ENCODE peak calls at places on chromosomes 4 and X, in seven cellular contexts. I is kidney epithelial cell, E is AG10803, J is HCT116, X is AG09309, V is mammary epithelial cell, D is fibroblast of villous mesenchyme. S is an unnamed sample.

GRCh38 chr4:187965726-187966125 is 29.8 kb upstream of the ZFP42 start:
- DNase-seq in D (no peak), V (no peak), E (no peak), I (no peak), J (no peak), X (no peak), S (no peak)

GRCh38 chr4:69823481-69824186 is 36.3 kb downstream of the SULT1E1 start:
- DNase-seq in X (no peak), J (peak), I (no peak), V (peak), E (peak), D (no peak), S (no peak)

GRCh38 chrX:119389854-119390501 is 9.2 kb upstream of the SLC25A43 start:
- DNase-seq in X (no peak), E (no peak), J (no peak), I (no peak), V (no peak), D (peak), S (no peak)

GRCh38 chrX:47662144-47662657 is 3.2 kb upstream of the UXT start:
- DNase-seq in V (peak), J (no peak), X (peak), I (peak), E (peak), D (peak), S (no peak)

GRCh38 chrX:46208225-46208854 is 336.9 kb downstream of the ZNF674 start:
- DNase-seq in I (no peak), X (peak), E (peak), V (peak), D (no peak), J (no peak), S (peak)

GRCh38 chrX:56310581-56310980 is 78.4 kb downstream of the KLF8 start:
- DNase-seq in J (no peak), X (no peak), I (no peak), E (no peak), V (no peak), D (no peak), S (no peak)

GRCh38 chr4:125741825-125742452 is 427.2 kb downstream of the FAT4 start:
- DNase-seq in J (no peak), E (peak), V (peak), X (no peak), I (no peak), D (peak), S (peak)

GRCh38 chrX:39752820-39753219 is 344.9 kb downstream of the BCOR start:
- DNase-seq in V (no peak), X (no peak), D (peak), E (no peak), I (no peak), J (no peak), S (no peak)

GRCh38 chr4:69713593-69713992 is 46.8 kb downstream of the SULT1B1 start:
- DNase-seq in E (peak), I (no peak), X (no peak), J (no peak), V (peak), D (peak), S (no peak)

GRCh38 chrX:155389634-155390033 is 7.7 kb downstream of the F8A2 start:
- DNase-seq in V (no peak), E (no peak), J (no peak), X (no peak), I (no peak), D (no peak), S (no peak)

GRCh38 chrX:71922697-71923096 is 12.1 kb downstream of the NHSL2 start:
- DNase-seq in I (no peak), E (peak), J (no peak), X (no peak), V (no peak), D (peak), S (no peak)

GRCh38 chr4:139839664-139840063 is 174.0 kb downstream of the MGST2 start:
- DNase-seq in J (no peak), V (no peak), E (no peak), X (no peak), D (no peak), I (no peak), S (no peak)

GRCh38 chr4:7323872-7324650 is 110.7 kb downstream of the PSAPL1 start:
- DNase-seq in J (peak), E (no peak), V (peak), I (no peak), X (no peak), D (no peak), S (no peak)

GRCh38 chr4:105715692-105716278 is 7.2 kb downstream of the GSTCD start:
- DNase-seq in I (no peak), X (no peak), V (peak), E (peak), J (peak), D (peak), S (peak)

GRCh38 chr4:80452768-80453167 is 117.2 kb downstream of the CFAP299 start:
- DNase-seq in X (no peak), J (no peak), E (peak), I (no peak), D (peak), V (no peak), S (no peak)

GRCh38 chr4:88623097-88623496 is 30.8 kb downstream of the HERC3 start:
- DNase-seq in D (peak), E (peak), J (no peak), V (peak), I (no peak), X (peak), S (no peak)

GRCh38 chr4:13611283-13611842 is 16.2 kb downstream of the BOD1L1 start:
- DNase-seq in J (no peak), I (no peak), E (peak), X (peak), D (peak), V (peak), S (no peak)

GRCh38 chr4:23233596-23233995 is 540.9 kb downstream of the GBA3 start:
- DNase-seq in J (no peak), I (no peak), X (no peak), V (no peak), D (no peak), E (no peak), S (no peak)

GRCh38 chr4:145289403-145290076 is 109.2 kb upstream of the OTUD4 start:
- DNase-seq in J (no peak), V (no peak), I (no peak), D (no peak), E (peak), X (peak), S (no peak)

GRCh38 chrX:55867254-55867653 is 149.7 kb downstream of the RRAGB start:
- DNase-seq in V (peak), X (no peak), D (peak), I (peak), J (no peak), E (peak), S (no peak)

GRCh38 chrX:136170109-136170800 is 22.9 kb downstream of the FHL1 start:
- DNase-seq in J (no peak), V (no peak), I (no peak), X (no peak), D (peak), E (peak), S (no peak)
- TF ChIP-seq CTCF in J (no peak), V (peak), I (no peak), X (peak), D (peak), E (peak), S (peak)

GRCh38 chr4:3041192-3042142 is 32.9 kb downstream of the HTT-AS start:
- DNase-seq in D (peak), I (no peak), V (peak), J (no peak), E (peak), X (no peak), S (no peak)
- H3K4me3 ChIP-seq in D (peak), I (peak), V (peak), J (no peak), E (peak), X (peak), S (peak)

GRCh38 chrX:86066998-86067397 is 19.6 kb upstream of the CHM start:
- DNase-seq in D (no peak), V (no peak), E (no peak), J (no peak), X (no peak), I (no peak), S (no peak)
- TF ChIP-seq CTCF in D (no peak), V (no peak), E (no peak), J (no peak), X (no peak), I (no peak), S (no peak)

GRCh38 chrX:132662844-132663243 is 174.0 kb upstream of the MBNL3 start:
- DNase-seq in X (no peak), D (no peak), E (no peak), V (no peak), I (no peak), J (no peak), S (no peak)

GRCh38 chrX:132669142-132669541 is 180.3 kb upstream of the MBNL3 start:
- DNase-seq in E (no peak), X (no peak), V (no peak), J (no peak), I (no peak), D (no peak), S (no peak)

GRCh38 chrX:132665676-132666075 is 176.8 kb upstream of the MBNL3 start:
- DNase-seq in I (no peak), J (no peak), X (no peak), V (no peak), D (no peak), E (no peak), S (no peak)

GRCh38 chrX:132664273-132664672 is 175.4 kb upstream of the MBNL3 start:
- DNase-seq in J (no peak), I (no peak), D (no peak), X (no peak), E (no peak), V (no peak), S (no peak)
- H3K4me3 ChIP-seq in J (no peak), I (no peak), D (no peak), X (no peak), E (no peak), V (no peak), S (no peak)